ENCODE peak calls at places on chromosomes 11 and 22, in five cellular contexts. N, T, J, S and C are unnamed samples.
A peak's percentile ranks its signal among the peaks of the same experiment; 100 is the strongest.

GRCh38 chr11:94671553-94672366 is 96.4 kb upstream of the AMOTL1 start:
- DNase-seq in S (no peak), N (no peak), J (no peak), T (no peak), C (no peak)

GRCh38 chr11:45725121-45725520 is 59.7 kb upstream of the CHST1 start:
- DNase-seq in S (no peak), N (no peak), T (no peak), J (no peak), C (no peak)

GRCh38 chr11:69848196-69848595 is 29.0 kb upstream of the FGF3 start:
- DNase-seq in S (peak; percentile 42), T (no peak), J (no peak), N (no peak), C (no peak)

GRCh38 chr11:14374922-14375630 is 16.1 kb upstream of the RRAS2 start:
- DNase-seq in T (no peak), S (no peak), N (no peak), J (peak; percentile 73), C (no peak)

GRCh38 chr11:70082829-70083228 is 4.7 kb downstream of the ANO1 start:
- DNase-seq in J (no peak), S (no peak), T (no peak), N (no peak), C (no peak)

GRCh38 chr11:128394436-128395089 is 192.8 kb downstream of the ETS1 start:
- DNase-seq in T (no peak), J (no peak), N (no peak), S (peak; percentile 25), C (no peak)

GRCh38 chr11:71103266-71103665 is 149.1 kb downstream of the SHANK2 start:
- DNase-seq in N (peak; percentile 34), S (no peak), J (no peak), T (no peak), C (no peak)

GRCh38 chr22:38429460-38430128 is 25.4 kb downstream of the KCNJ4 start:
- DNase-seq in J (no peak), N (no peak), S (no peak), T (no peak), C (no peak)

GRCh38 chr11:71962428-71963038 is 33.7 kb downstream of the RNF121 start:
- DNase-seq in N (no peak), T (no peak), J (no peak), S (peak; percentile 72), C (no peak)

GRCh38 chr11:114128399-114128798 is 68.9 kb downstream of the ZBTB16 start:
- DNase-seq in S (no peak), J (no peak), N (no peak), T (no peak), C (no peak)
- H3K27ac ChIP-seq in S (no peak overlapping the region), J (no peak overlapping the region), N (peak overlapping the region; percentile 6), T (peak overlapping the region; percentile 19), C (no peak overlapping the region)

GRCh38 chr22:29811377-29811776 is 26.7 kb downstream of the ASCC2 start:
- DNase-seq in J (no peak), N (no peak), S (no peak), T (no peak), C (no peak)
- H3K4me1 ChIP-seq in J (no peaks in the 10 kb centered on the region), N (no peaks in the 10 kb centered on the region), S (no peaks in the 10 kb centered on the region), T (no peaks in the 10 kb centered on the region), C (no peaks in the 10 kb centered on the region)

GRCh38 chr11:67290801-67291200 is 1.7 kb downstream of the ANKRD13D start:
- DNase-seq in S (peak; percentile 60), N (no peak), T (no peak), J (no peak), C (no peak)
- H3K36me3 ChIP-seq in S (peaks cover 19% of the 10 kb centered on the region), N (no peaks in the 10 kb centered on the region), T (peaks cover 27% of the 10 kb centered on the region), J (peaks cover 8% of the 10 kb centered on the region), C (peaks cover 12% of the 10 kb centered on the region)

DNA sequence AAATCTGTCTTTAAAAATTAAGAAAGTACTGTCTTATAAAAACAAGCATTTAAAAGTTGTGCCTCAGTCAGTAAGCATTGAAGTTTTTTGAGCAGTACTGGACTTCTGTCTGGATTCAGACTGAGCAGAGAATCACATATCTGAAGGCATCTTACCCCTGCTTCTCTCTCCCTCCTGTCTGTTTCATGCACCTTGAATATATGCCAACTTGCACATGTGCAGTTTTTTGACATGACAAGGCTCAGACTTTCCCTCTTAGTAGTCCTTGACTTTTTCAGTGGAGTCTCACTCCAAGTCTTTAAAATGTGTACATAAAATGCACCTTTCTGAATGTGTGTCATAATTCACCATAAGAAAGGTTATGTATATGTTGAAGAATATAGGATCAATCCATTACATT is 19.8 kb downstream of the SPECC1L start:
- DNase-seq in T (no peak), N (no peak), J (no peak), S (peak; percentile 36), C (no peak)
- H3K27ac ChIP-seq in T (peak overlapping the region; percentile 78), N (no peak overlapping the region), J (no peak overlapping the region), S (no peak overlapping the region), C (no peak overlapping the region)

GRCh38 chr11:303359-303758 is 4.0 kb upstream of the IFITM5 start:
- DNase-seq in T (no peak), N (no peak), S (no peak), J (no peak), C (no peak)
- H3K4me1 ChIP-seq in T (no peaks in the 10 kb centered on the region), N (peaks cover 28% of the 10 kb centered on the region), S (peaks cover 4% of the 10 kb centered on the region), J (peaks cover 61% of the 10 kb centered on the region), C (peaks cover 36% of the 10 kb centered on the region)

GRCh38 chr22:20519558-20519957 is 12.1 kb downstream of the MED15 start:
- DNase-seq in J (no peak), T (no peak), N (no peak), S (no peak), C (no peak)
- H3K36me3 ChIP-seq in J (no peaks in the 10 kb centered on the region), T (peaks cover 18% of the 10 kb centered on the region), N (no peaks in the 10 kb centered on the region), S (peaks cover 15% of the 10 kb centered on the region), C (peaks cover 26% of the 10 kb centered on the region)

DNA sequence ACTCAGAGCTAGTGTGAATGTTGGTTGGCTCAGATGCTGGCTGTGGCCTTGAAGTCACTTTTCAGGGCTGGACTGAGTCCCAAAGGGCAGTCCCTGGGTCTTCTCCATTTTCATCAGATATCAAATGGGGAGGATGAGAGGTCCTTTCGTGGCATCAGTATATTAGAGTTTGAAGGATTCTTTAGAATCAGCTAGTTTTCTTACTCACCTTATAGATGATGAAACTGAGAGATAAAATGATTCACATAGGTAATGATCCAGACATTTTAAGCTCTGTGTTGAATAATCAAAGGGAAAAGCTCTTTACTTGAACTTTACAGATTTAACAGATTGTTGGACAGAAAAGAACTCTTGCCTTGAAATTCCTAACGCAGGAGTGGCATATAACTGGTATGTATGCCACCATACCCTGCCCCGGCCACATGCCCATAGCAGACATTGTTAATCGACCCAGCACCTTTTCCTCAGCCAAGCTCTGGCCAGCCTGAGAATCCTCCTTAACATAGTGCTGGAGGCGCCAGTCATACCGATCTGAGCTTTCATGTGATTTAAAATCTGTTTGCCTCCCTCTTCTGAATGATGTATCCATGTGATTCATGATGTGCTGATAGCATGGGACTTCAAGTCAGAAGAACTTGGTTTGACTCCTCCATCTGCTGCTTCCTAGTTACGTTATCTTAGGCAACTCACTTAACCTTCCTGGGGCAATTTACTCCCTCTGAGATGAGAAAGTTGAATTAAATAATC is 60.0 kb downstream of the BARX2 start:
- DNase-seq in J (no peak), S (no peak), T (no peak), N (no peak), C (no peak)
- H3K27ac ChIP-seq in J (no peak overlapping the region), S (no peak overlapping the region), T (no peak overlapping the region), N (no peak overlapping the region), C (no peak overlapping the region)

DNA sequence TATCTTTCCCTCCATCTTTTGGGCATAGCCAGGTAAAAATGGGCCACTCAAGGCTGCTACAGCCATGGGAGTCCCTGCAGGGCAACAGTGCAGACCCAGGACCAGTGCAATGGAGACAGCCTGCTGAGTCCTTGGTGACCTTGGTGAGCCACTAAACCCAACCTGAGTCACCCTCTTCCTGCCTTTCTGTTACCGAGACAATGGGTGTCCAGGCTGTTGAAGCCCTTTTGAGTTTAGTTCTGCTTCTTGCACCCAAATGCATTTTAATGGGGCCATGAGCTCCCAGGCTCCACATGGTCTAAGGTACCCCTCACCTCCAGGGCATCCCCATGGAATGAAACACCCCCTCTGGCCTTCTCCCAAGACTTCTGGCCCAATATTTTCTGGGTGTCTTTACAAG is 874 bp upstream of the PLAAT4 start:
- DNase-seq in N (no peak), J (no peak), S (no peak), T (no peak), C (peak; percentile 28)
- H3K4me1 ChIP-seq in N (peaks cover 27% of the 10 kb centered on the region), J (peaks cover 18% of the 10 kb centered on the region), S (peaks cover 34% of the 10 kb centered on the region), T (no peaks in the 10 kb centered on the region), C (peaks cover 84% of the 10 kb centered on the region)

DNA sequence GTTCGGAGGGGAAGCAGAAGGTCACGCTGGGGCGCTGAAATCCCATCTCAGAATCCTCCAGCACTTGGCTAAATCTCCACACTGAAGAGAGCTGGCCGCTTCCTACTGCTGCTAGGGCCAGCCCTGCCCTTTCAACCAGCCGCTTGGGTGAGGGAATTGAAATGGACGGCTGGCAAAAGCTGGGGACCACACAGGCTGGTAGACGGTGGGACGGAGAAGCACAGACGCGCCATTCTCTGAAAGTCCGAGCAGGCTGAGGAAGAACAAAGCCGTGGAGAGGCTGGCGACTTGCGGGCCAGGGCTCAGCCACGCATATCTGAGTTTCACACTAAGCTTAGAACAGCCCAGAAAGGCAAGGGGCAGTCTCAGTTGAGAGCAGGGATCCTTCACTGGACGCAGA is 3.6 kb downstream of the EHD1 start:
- DNase-seq in T (no peak), S (no peak), N (no peak), J (no peak), C (no peak)
- H3K36me3 ChIP-seq in T (peaks cover 32% of the 10 kb centered on the region), S (peaks cover 15% of the 10 kb centered on the region), N (no peaks in the 10 kb centered on the region), J (no peaks in the 10 kb centered on the region), C (peaks cover 40% of the 10 kb centered on the region)